ENCODE peak calls at places on chromosomes 7 and 10, in four cellular contexts. M is sigmoid colon, O is ovary, E is Peyer's patch. G is an unnamed sample.

GRCh38 chr7:66575398-66575797 is 53.3 kb upstream of the KCTD7 start:
- DNase-seq in E (no peak), O (no peak), M (no peak), G (no peak)

GRCh38 chr10:132904169-132904813 is 38.1 kb downstream of the CFAP46 start:
- DNase-seq in O (no peak), E (no peak), M (peak; percentile 49), G (peak; percentile 73)

GRCh38 chr10:97366572-97366971 is 32.0 kb upstream of the FRAT2 start:
- DNase-seq in E (no peak), O (no peak), M (no peak), G (no peak)

GRCh38 chr10:52652431-52653220 is 120.0 kb downstream of the MBL2 start:
- DNase-seq in E (no peak), M (no peak), O (no peak), G (no peak)

GRCh38 chr10:28797904-28798371 is 120.6 kb downstream of the BAMBI start:
- DNase-seq in O (no peak), E (no peak), M (no peak), G (no peak)

GRCh38 chr10:51156913-51157312 is 82.6 kb downstream of the PRKG1 start:
- DNase-seq in O (no peak), E (no peak), M (no peak), G (no peak)

GRCh38 chr7:94423865-94424264 is 29.2 kb downstream of the COL1A2 start:
- DNase-seq in E (no peak), M (no peak), O (no peak), G (no peak)

GRCh38 chr7:100875356-100875751 is 451 bp downstream of the SRRT start:
- DNase-seq in M (peak; percentile 82), E (no peak), O (no peak), G (no peak)

GRCh38 chr7:44982970-44983369 is 4.2 kb upstream of the MYO1G start:
- DNase-seq in O (no peak), E (no peak), M (no peak), G (no peak)

GRCh38 chr7:7808156-7808555 is 89.7 kb upstream of the RPA3 start:
- DNase-seq in E (no peak), O (no peak), M (no peak), G (no peak)

GRCh38 chr10:44334621-44335184 is 50.2 kb downstream of the CXCL12 start:
- DNase-seq in M (no peak), O (no peak), E (no peak), G (no peak)

GRCh38 chr7:5283421-5284303 is 919 bp downstream of the SLC29A4 start:
- DNase-seq in M (no peak), E (no peak), O (no peak), G (peak; percentile 34)

GRCh38 chr7:133360201-133360600 is 107.3 kb downstream of the EXOC4 start:
- DNase-seq in M (no peak), O (no peak), E (no peak), G (no peak)

GRCh38 chr10:78741541-78741940 is 327.2 kb upstream of the ZMIZ1 start:
- DNase-seq in M (no peak), O (no peak), E (no peak), G (no peak)

GRCh38 chr7:134613623-134614347 is 32.9 kb upstream of the BPGM start:
- DNase-seq in O (peak; percentile 32), E (no peak), M (no peak), G (no peak)

GRCh38 chr10:29056729-29057128 is 232.1 kb upstream of the LYZL1 start:
- DNase-seq in M (no peak), E (no peak), O (no peak), G (no peak)

GRCh38 chr10:95430231-95430951 is 130.8 kb downstream of the SORBS1 start:
- DNase-seq in O (peak; percentile 64), E (peak; percentile 25), M (peak; percentile 86), G (peak; percentile 42)

GRCh38 chr7:21704362-21704761 is 161.5 kb downstream of the DNAH11 start:
- DNase-seq in E (no peak), O (no peak), M (no peak), G (no peak)

GRCh38 chr7:94313926-94314325 is 80.8 kb upstream of the COL1A2 start:
- DNase-seq in E (no peak), M (no peak), O (no peak), G (no peak)

GRCh38 chr7:43938892-43939482 is 12.8 kb downstream of the UBE2D4 start:
- DNase-seq in O (no peak), M (no peak), E (no peak), G (no peak)

GRCh38 chr10:97321807-97322195 is 2.7 kb downstream of the FRAT1 start:
- DNase-seq in E (no peak), M (no peak), O (no peak), G (no peak)

GRCh38 chr10:15591431-15591830 is 128.3 kb downstream of the ITGA8 start:
- DNase-seq in M (no peak), E (no peak), O (no peak), G (no peak)

GRCh38 chr7:31873816-31874597 is 187.0 kb downstream of the PPP1R17 start:
- DNase-seq in M (no peak), O (no peak), E (no peak), G (no peak)

GRCh38 chr7:90594791-90595317 is 1.3 kb upstream of the CDK14 start:
- DNase-seq in E (peak; percentile 21), M (peak; percentile 77), O (peak; percentile 59), G (peak; percentile 61)

GRCh38 chr10:124222298-124223000 is 129.1 kb upstream of the CHST15 start:
- DNase-seq in O (peak; percentile 29), M (no peak), E (peak; percentile 38), G (no peak)

GRCh38 chr7:81698965-81699364 is 70.9 kb downstream of the HGF start:
- DNase-seq in M (no peak), E (no peak), O (no peak), G (no peak)

GRCh38 chr7:150788474-150789269 is 11.5 kb downstream of the TMEM176B start:
- DNase-seq in M (peak; percentile 79), O (peak; percentile 70), E (no peak), G (no peak)

GRCh38 chr10:6204063-6204340 is 1.3 kb downstream of the PFKFB3 start:
- DNase-seq in E (peak; percentile 54), O (peak; percentile 46), M (no peak), G (peak; percentile 26)

GRCh38 chr7:6424702-6425072 is 23.1 kb downstream of the DAGLB start:
- DNase-seq in M (no peak), O (no peak), E (no peak), G (no peak)
- H3K36me3 ChIP-seq in M (peaks cover 67% of the 10 kb centered on the region), O (no peaks in the 10 kb centered on the region), E (peaks cover 78% of the 10 kb centered on the region), G (peaks cover 39% of the 10 kb centered on the region)

DNA sequence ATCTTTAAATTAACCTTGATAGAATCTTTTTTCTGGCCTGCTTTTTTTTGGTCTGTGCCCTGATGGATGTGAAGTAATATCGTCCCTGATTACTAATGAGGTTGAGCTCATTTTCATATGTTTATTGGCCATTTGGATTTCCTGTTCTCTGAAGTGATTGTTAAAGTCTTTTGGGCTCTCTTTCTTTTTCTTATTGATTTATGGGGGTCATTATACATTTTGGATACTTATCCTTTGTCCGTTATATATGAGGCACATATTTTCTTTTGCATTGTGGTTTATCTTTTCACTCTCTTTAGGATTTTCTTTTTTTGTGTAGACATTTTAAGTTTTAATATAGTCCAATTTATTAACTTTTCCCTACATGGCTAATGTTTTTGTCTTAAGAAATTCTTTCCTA is 12.6 kb downstream of the SLK start:
- DNase-seq in M (no peak), E (no peak), O (no peak), G (no peak)
- TF ChIP-seq POLR2A in M (no peak), E (no peak), O (no peak), G (no peak)

GRCh38 chr7:55016061-55016745 is 2.6 kb upstream of the EGFR start:
- DNase-seq in E (no peak), M (no peak), O (no peak), G (no peak)
- H3K27ac ChIP-seq in E (no peak overlapping the region), M (no peak overlapping the region), O (no peak overlapping the region), G (no peak overlapping the region)

GRCh38 chr7:139059905-139060304 is 24.1 kb upstream of the ZC3HAV1L start:
- DNase-seq in M (no peak), O (no peak), E (no peak), G (no peak)
- H3K36me3 ChIP-seq in M (peaks cover 85% of the 10 kb centered on the region), O (no peaks in the 10 kb centered on the region), E (peaks cover 84% of the 10 kb centered on the region), G (peaks cover 41% of the 10 kb centered on the region)